ENCODE peak calls at places on chromosomes 3 and 15, in six cellular contexts. G is NB4, Z is nephron progenitor cell, X is uterus, S is IMR-90, K is NCI-H345. O is an unnamed sample.

GRCh38 chr3:21073561-21073960 is 677.4 kb downstream of the ZNF385D start:
- DNase-seq in K (no peak), S (no peak), Z (no peak), X (no peak), G (no peak), O (no peak)

GRCh38 chr3:27712136-27713065 is 9.7 kb downstream of the EOMES start:
- DNase-seq in G (peak), Z (peak), S (peak), X (peak), K (peak), O (peak)

GRCh38 chr15:90286678-90287077 is 21.2 kb downstream of the NGRN start:
- DNase-seq in X (no peak), S (peak), Z (no peak), K (peak), G (peak), O (peak)

GRCh38 chr3:23959147-23959900 is 14.2 kb downstream of the NR1D2 start:
- DNase-seq in G (no peak), S (peak), K (no peak), X (no peak), Z (no peak), O (no peak)

GRCh38 chr3:58353722-58354553 is 21.2 kb downstream of the PXK start:
- DNase-seq in K (no peak), Z (no peak), G (peak), X (no peak), S (peak), O (peak)

GRCh38 chr3:120304569-120305090 is 19.6 kb upstream of the GPR156 start:
- DNase-seq in Z (no peak), G (no peak), K (no peak), X (no peak), S (no peak), O (no peak)

GRCh38 chr3:76429536-76430177 is 610.2 kb upstream of the ROBO2 start:
- DNase-seq in Z (no peak), X (no peak), K (no peak), G (no peak), S (no peak), O (no peak)

GRCh38 chr15:73802336-73803105 is 49.4 kb upstream of the INSYN1 start:
- DNase-seq in S (no peak), Z (no peak), X (no peak), G (no peak), K (no peak), O (no peak)

GRCh38 chr3:128343287-128344045 is 123.2 kb downstream of the DNAJB8 start:
- DNase-seq in Z (no peak), G (peak), X (no peak), K (no peak), S (peak), O (peak)

O was measured in Peyer's patch.